ENCODE peak calls at places on chromosome 19, in four cellular contexts. One of them, this sample, is unnamed.
A peak's percentile ranks its signal among the peaks of the same experiment; 100 is the strongest.

GRCh38 chr19:16605552-16605951 is 22.5 kb downstream of the MED26 start:
- DNase-seq in K562: no peak
- DNase-seq in breast epithelium: no peak
- DNase-seq in adrenal gland: peak; percentile 81
- DNase-seq in this sample: no peak

GRCh38 chr19:51342631-51343569 is 961 bp upstream of the VSIG10L start:
- DNase-seq in K562: no peak
- DNase-seq in adrenal gland: no peak
- DNase-seq in breast epithelium: no peak
- DNase-seq in this sample: no peak

GRCh38 chr19:47305309-47305751 is 4.3 kb upstream of the C5AR1 start:
- DNase-seq in K562: peak; percentile 83
- DNase-seq in breast epithelium: no peak
- DNase-seq in adrenal gland: peak; percentile 92
- DNase-seq in this sample: peak; percentile 46

GRCh38 chr19:5953680-5954213 is 24.2 kb downstream of the RANBP3 start:
- DNase-seq in breast epithelium: no peak
- DNase-seq in adrenal gland: peak; percentile 78
- DNase-seq in K562: peak; percentile 49
- DNase-seq in this sample: no peak

GRCh38 chr19:3115411-3115810 is 20.4 kb upstream of the GNA15 start:
- DNase-seq in adrenal gland: no peak
- DNase-seq in breast epithelium: no peak
- DNase-seq in K562: peak; percentile 25
- DNase-seq in this sample: no peak

GRCh38 chr19:6667114-6667627 is 2.8 kb downstream of the TNFSF14 start:
- DNase-seq in breast epithelium: no peak
- DNase-seq in K562: peak; percentile 62
- DNase-seq in adrenal gland: no peak
- DNase-seq in this sample: no peak

GRCh38 chr19:19488041-19488874 is 27.1 kb downstream of the TSSK6 start:
- DNase-seq in breast epithelium: no peak
- DNase-seq in adrenal gland: peak; percentile 85
- DNase-seq in K562: peak; percentile 83
- DNase-seq in this sample: no peak

GRCh38 chr19:10852098-10852800 is 4.0 kb downstream of the C19orf38 start:
- DNase-seq in adrenal gland: no peak
- DNase-seq in breast epithelium: no peak
- DNase-seq in K562: no peak
- DNase-seq in this sample: peak; percentile 61

GRCh38 chr19:31145021-31145420 is 204.2 kb downstream of the TSHZ3 start:
- DNase-seq in adrenal gland: no peak
- DNase-seq in K562: no peak
- DNase-seq in breast epithelium: no peak
- DNase-seq in this sample: no peak

GRCh38 chr19:38655148-38655824 is 7.8 kb downstream of the ACTN4 start:
- DNase-seq in K562: no peak
- DNase-seq in adrenal gland: no peak
- DNase-seq in breast epithelium: no peak
- DNase-seq in this sample: no peak

GRCh38 chr19:30297969-30298368 is 74.2 kb upstream of the ZNF536 start:
- DNase-seq in adrenal gland: no peak
- DNase-seq in K562: no peak
- DNase-seq in breast epithelium: no peak
- DNase-seq in this sample: no peak

GRCh38 chr19:16366433-16367268 is 42.0 kb downstream of the KLF2 start:
- DNase-seq in breast epithelium: no peak
- DNase-seq in K562: no peak
- DNase-seq in adrenal gland: no peak
- DNase-seq in this sample: no peak

GRCh38 chr19:34254552-34255432 is at the start of gene GARRE1:
- DNase-seq in adrenal gland: no peak
- DNase-seq in K562: peak; percentile 70
- DNase-seq in breast epithelium: no peak
- DNase-seq in this sample: peak; percentile 90

GRCh38 chr19:55406869-55407624 is 541 bp downstream of the UBE2S start:
- DNase-seq in K562: peak; percentile 44
- DNase-seq in breast epithelium: no peak
- DNase-seq in adrenal gland: no peak
- DNase-seq in this sample: no peak

GRCh38 chr19:39165857-39166256 is 30.9 kb upstream of the NCCRP1 start:
- DNase-seq in K562: no peak
- DNase-seq in adrenal gland: no peak
- DNase-seq in breast epithelium: no peak
- DNase-seq in this sample: no peak

GRCh38 chr19:43446746-43447489 is 18.5 kb downstream of the LYPD3 start:
- DNase-seq in breast epithelium: peak; percentile 65
- DNase-seq in adrenal gland: peak; percentile 90
- DNase-seq in K562: peak; percentile 84
- DNase-seq in this sample: peak; percentile 83

GRCh38 chr19:10655457-10656312 is 1.5 kb downstream of the ILF3 start:
- DNase-seq in adrenal gland: peak; percentile 73
- DNase-seq in breast epithelium: no peak
- DNase-seq in K562: peak; percentile 63
- DNase-seq in this sample: no peak

GRCh38 chr19:6679139-6679538 is 9.2 kb upstream of the TNFSF14 start:
- DNase-seq in K562: no peak
- DNase-seq in adrenal gland: no peak
- DNase-seq in breast epithelium: no peak
- DNase-seq in this sample: no peak

GRCh38 chr19:19820774-19821315 is 705 bp downstream of the ZNF506 start:
- DNase-seq in adrenal gland: no peak
- DNase-seq in K562: no peak
- DNase-seq in breast epithelium: no peak
- DNase-seq in this sample: no peak

GRCh38 chr19:8601796-8602195 is 8.7 kb downstream of the ADAMTS10 start:
- DNase-seq in breast epithelium: no peak
- DNase-seq in adrenal gland: no peak
- DNase-seq in K562: no peak
- DNase-seq in this sample: no peak

GRCh38 chr19:46892252-46893179 is 31.7 kb downstream of the ARHGAP35 start:
- DNase-seq in breast epithelium: no peak
- DNase-seq in K562: no peak
- DNase-seq in adrenal gland: no peak
- DNase-seq in this sample: no peak

GRCh38 chr19:52541608-52542007 is 14.1 kb downstream of the ZNF808 start:
- DNase-seq in breast epithelium: no peak
- DNase-seq in K562: no peak
- DNase-seq in adrenal gland: no peak
- DNase-seq in this sample: no peak

GRCh38 chr19:2296141-2296540 is 11.8 kb downstream of the LINGO3 start:
- DNase-seq in K562: no peak
- DNase-seq in breast epithelium: no peak
- DNase-seq in adrenal gland: no peak
- DNase-seq in this sample: no peak

GRCh38 chr19:11420894-11421606 is 1.9 kb upstream of the RGL3 start:
- DNase-seq in K562: no peak
- DNase-seq in breast epithelium: no peak
- DNase-seq in adrenal gland: no peak
- DNase-seq in this sample: no peak

GRCh38 chr19:19552811-19553210 is 14.7 kb downstream of the CILP2 start:
- DNase-seq in K562: peak; percentile 57
- DNase-seq in breast epithelium: no peak
- DNase-seq in adrenal gland: no peak
- DNase-seq in this sample: peak; percentile 81

GRCh38 chr19:2255982-2256685 is at the start of gene JSRP1:
- DNase-seq in adrenal gland: no peak
- DNase-seq in K562: no peak
- DNase-seq in breast epithelium: no peak
- DNase-seq in this sample: no peak

GRCh38 chr19:33473644-33474305 is 47.8 kb downstream of the PEPD start:
- DNase-seq in K562: no peak
- DNase-seq in adrenal gland: peak; percentile 43
- DNase-seq in breast epithelium: no peak
- DNase-seq in this sample: peak; percentile 60

GRCh38 chr19:55082023-55082851 is 6.6 kb downstream of the EPS8L1 start:
- DNase-seq in adrenal gland: peak; percentile 66
- DNase-seq in K562: peak; percentile 43
- DNase-seq in breast epithelium: no peak
- DNase-seq in this sample: peak; percentile 89

GRCh38 chr19:38537071-38537847 is 80.5 kb downstream of the MAP4K1 start:
- DNase-seq in adrenal gland: no peak
- DNase-seq in K562: no peak
- DNase-seq in breast epithelium: no peak
- DNase-seq in this sample: no peak

GRCh38 chr19:55606817-55607216 is 1.4 kb downstream of the ZNF865 start:
- DNase-seq in adrenal gland: no peak
- DNase-seq in K562: no peak
- DNase-seq in breast epithelium: no peak
- DNase-seq in this sample: no peak

GRCh38 chr19:10836478-10837325 is 690 bp upstream of the TMED1 start:
- DNase-seq in adrenal gland: peak; percentile 93
- DNase-seq in breast epithelium: no peak
- DNase-seq in K562: peak; percentile 96
- DNase-seq in this sample: no peak

GRCh38 chr19:55157064-55157908 is at the start of gene TNNI3:
- DNase-seq in adrenal gland: no peak
- DNase-seq in K562: peak; percentile 53
- DNase-seq in breast epithelium: no peak
- DNase-seq in this sample: no peak

GRCh38 chr19:4816388-4817165 is 14.9 kb downstream of the TICAM1 start:
- DNase-seq in K562: no peak
- DNase-seq in adrenal gland: no peak
- DNase-seq in breast epithelium: no peak
- DNase-seq in this sample: no peak

GRCh38 chr19:4811328-4812131 is 20.0 kb downstream of the TICAM1 start:
- DNase-seq in K562: peak; percentile 88
- DNase-seq in adrenal gland: peak; percentile 93
- DNase-seq in breast epithelium: peak; percentile 65
- DNase-seq in this sample: peak; percentile 53

GRCh38 chr19:4814625-4815425 is 16.7 kb downstream of the TICAM1 start:
- DNase-seq in adrenal gland: no peak
- DNase-seq in breast epithelium: no peak
- DNase-seq in K562: no peak
- DNase-seq in this sample: no peak

GRCh38 chr19:4817467-4818277 is 13.8 kb downstream of the TICAM1 start:
- DNase-seq in K562: no peak
- DNase-seq in adrenal gland: no peak
- DNase-seq in breast epithelium: no peak
- DNase-seq in this sample: no peak

GRCh38 chr19:4815426-4816387 is 15.8 kb downstream of the TICAM1 start:
- DNase-seq in K562: peak; percentile 98
- DNase-seq in adrenal gland: peak; percentile 97
- DNase-seq in breast epithelium: peak; percentile 91
- DNase-seq in this sample: peak; percentile 70
- TF ChIP-seq POLR2A in K562: peak; percentile 62
- TF ChIP-seq POLR2A in adrenal gland: no peak
- TF ChIP-seq POLR2A in breast epithelium: no peak
- TF ChIP-seq POLR2A in this sample: no peak

GRCh38 chr19:41879080-41879479 is 2.0 kb downstream of the CD79A start:
- DNase-seq in breast epithelium: no peak
- DNase-seq in adrenal gland: no peak
- DNase-seq in K562: no peak
- DNase-seq in this sample: no peak
- TF ChIP-seq POLR2A in breast epithelium: no peak
- TF ChIP-seq POLR2A in adrenal gland: no peak
- TF ChIP-seq POLR2A in K562: no peak
- TF ChIP-seq POLR2A in this sample: no peak

GRCh38 chr19:45473366-45474190 is 5.8 kb downstream of the FOSB start:
- DNase-seq in breast epithelium: no peak
- DNase-seq in adrenal gland: no peak
- DNase-seq in K562: no peak
- DNase-seq in this sample: no peak
- TF ChIP-seq POLR2A in breast epithelium: no peak
- TF ChIP-seq POLR2A in adrenal gland: no peak
- TF ChIP-seq POLR2A in K562: no peak
- TF ChIP-seq POLR2A in this sample: no peak

DNA sequence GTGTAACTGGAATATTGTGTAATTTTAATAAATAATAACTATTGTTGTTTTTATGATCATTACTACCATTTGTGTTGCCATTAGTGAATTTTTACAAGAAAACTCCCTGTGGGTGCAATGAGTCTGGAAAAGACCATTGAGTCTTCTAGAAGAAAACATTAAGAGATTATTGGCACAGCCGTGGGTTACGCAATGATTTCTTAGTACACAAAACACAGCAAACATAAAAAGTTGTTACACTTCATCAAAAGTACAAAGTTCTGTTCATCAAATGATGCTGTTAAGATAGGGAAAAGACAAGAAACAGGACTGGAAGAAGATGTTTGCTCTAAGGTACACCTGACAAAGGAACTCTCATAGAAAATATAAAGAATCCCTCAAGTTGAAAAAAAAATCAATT is 41.6 kb downstream of the ZNF331 start:
- DNase-seq in breast epithelium: no peak
- DNase-seq in K562: no peak
- DNase-seq in adrenal gland: no peak
- DNase-seq in this sample: no peak
- TF ChIP-seq POLR2A in breast epithelium: no peak
- TF ChIP-seq POLR2A in K562: no peak
- TF ChIP-seq POLR2A in adrenal gland: no peak
- TF ChIP-seq POLR2A in this sample: no peak

DNA sequence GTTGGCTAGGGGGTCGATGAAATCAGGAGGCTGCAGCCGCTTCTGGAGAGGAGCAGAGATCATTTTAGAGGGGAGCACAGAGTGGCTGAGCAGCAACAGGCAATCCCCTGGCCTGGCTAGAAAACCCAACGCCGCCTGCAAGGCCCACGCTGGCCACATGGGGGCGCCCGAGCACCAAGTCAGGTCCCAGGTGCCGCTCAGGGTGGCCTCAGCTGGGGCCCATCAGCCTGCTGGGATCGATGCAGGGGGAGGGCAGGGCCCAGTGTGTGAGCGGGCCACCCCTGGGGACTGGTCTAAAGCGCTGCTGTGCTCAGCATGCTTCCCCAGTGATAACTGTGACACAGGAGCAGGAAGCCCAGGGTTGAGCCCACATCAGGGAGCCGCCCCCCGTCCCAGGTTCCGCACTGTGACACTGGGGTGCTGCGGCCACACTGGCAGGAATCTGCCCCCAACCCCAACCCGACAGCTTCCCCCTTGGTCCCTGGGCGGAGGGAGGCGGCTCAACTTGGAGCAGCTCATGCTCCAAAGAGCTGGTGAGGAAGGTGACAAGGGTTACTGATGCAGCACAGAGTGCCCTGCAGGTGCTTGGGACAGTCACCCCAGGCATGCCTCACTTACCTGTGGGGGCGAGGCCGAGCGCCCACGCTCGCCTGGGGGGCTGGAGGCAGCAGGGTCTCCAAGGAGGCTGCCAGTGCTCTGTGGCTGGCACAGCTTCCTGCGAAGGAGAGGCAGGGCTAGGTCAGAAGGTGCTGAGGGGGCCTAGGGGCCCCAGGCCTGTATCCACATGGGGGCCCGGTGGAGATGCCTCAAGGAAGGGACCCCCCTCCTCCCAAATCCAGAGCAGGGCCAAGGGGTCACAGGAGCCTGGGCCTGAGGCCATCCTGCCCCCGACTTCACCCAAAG is 13.3 kb upstream of the ISYNA1 start:
- DNase-seq in breast epithelium: peak; percentile 72
- DNase-seq in adrenal gland: peak; percentile 95
- DNase-seq in K562: peak; percentile 87
- DNase-seq in this sample: peak; percentile 84
- TF ChIP-seq POLR2A in breast epithelium: no peak
- TF ChIP-seq POLR2A in adrenal gland: no peak
- TF ChIP-seq POLR2A in K562: no peak
- TF ChIP-seq POLR2A in this sample: no peak